ENCODE peak calls at places on chromosome 3, in four cellular contexts. Q, N, F and L are unnamed samples.

GRCh38 chr3:19596408-19596807 is 337.6 kb downstream of the EFHB start:
- DNase-seq in F (no peak), N (no peak), Q (no peak), L (no peak)

GRCh38 chr3:23735575-23736326 is 70.0 kb upstream of the UBE2E1 start:
- DNase-seq in F (no peak), N (peak; percentile 55), Q (no peak), L (peak; percentile 51)

GRCh38 chr3:155553800-155554199 is 191.1 kb downstream of the PLCH1 start:
- DNase-seq in Q (peak; percentile 23), N (no peak), F (no peak), L (no peak)

GRCh38 chr3:79538-79937 is 117.0 kb upstream of the CHL1 start:
- DNase-seq in F (no peak), Q (no peak), N (no peak), L (no peak)

GRCh38 chr3:193096076-193096475 is 144.9 kb upstream of the PLAAT1 start:
- DNase-seq in N (no peak), Q (no peak), F (no peak), L (no peak)

GRCh38 chr3:43871627-43872245 is 181.0 kb downstream of the ABHD5 start:
- DNase-seq in N (no peak), F (no peak), Q (no peak), L (no peak)

GRCh38 chr3:126997455-126998038 is 14.6 kb downstream of the PLXNA1 start:
- DNase-seq in N (peak; percentile 64), Q (no peak), F (no peak), L (peak; percentile 77)

GRCh38 chr3:35602395-35602936 is 36.9 kb upstream of the ARPP21 start:
- DNase-seq in N (no peak), Q (no peak), F (no peak), L (no peak)

GRCh38 chr3:50587806-50588758 is 18.8 kb downstream of the HEMK1 start:
- DNase-seq in N (no peak), F (no peak), Q (no peak), L (no peak)

GRCh38 chr3:47324278-47324865 is 41.6 kb downstream of the KLHL18 start:
- DNase-seq in Q (peak; percentile 44), F (peak; percentile 84), N (no peak), L (no peak)

GRCh38 chr3:50372349-50372748 is 13.0 kb upstream of the TMEM115 start:
- DNase-seq in F (no peak), Q (peak; percentile 17), N (no peak), L (no peak)

GRCh38 chr3:110420158-110420641 is 651.4 kb upstream of the NECTIN3 start:
- DNase-seq in Q (no peak), N (no peak), F (no peak), L (no peak)

GRCh38 chr3:159800434-159801121 is 188.1 kb upstream of the IL12A start:
- DNase-seq in F (no peak), Q (no peak), N (no peak), L (no peak)

GRCh38 chr3:134857776-134858515 is 62.9 kb downstream of the EPHB1 start:
- DNase-seq in F (no peak), Q (no peak), N (no peak), L (no peak)

GRCh38 chr3:23567917-23568316 is 237.8 kb upstream of the UBE2E1 start:
- DNase-seq in Q (no peak), N (no peak), F (no peak), L (no peak)

GRCh38 chr3:180707921-180708320 is 28.6 kb upstream of the CCDC39 start:
- DNase-seq in N (no peak), F (peak; percentile 13), Q (no peak), L (no peak)

GRCh38 chr3:195911946-195912270 is 3.6 kb upstream of the TNK2 start:
- DNase-seq in Q (peak; percentile 30), F (no peak), N (no peak), L (no peak)

GRCh38 chr3:52518723-52519444 is 14.8 kb downstream of the NT5DC2 start:
- DNase-seq in Q (no peak), N (no peak), F (peak; percentile 94), L (peak; percentile 63)

GRCh38 chr3:101936419-101937331 is 87.4 kb downstream of the NFKBIZ start:
- DNase-seq in N (no peak), F (no peak), Q (peak; percentile 60), L (no peak)

GRCh38 chr3:193552911-193553310 is 1.8 kb downstream of the ATP13A4 start:
- DNase-seq in Q (no peak), N (no peak), F (no peak), L (no peak)

GRCh38 chr3:146308682-146309081 is 57.8 kb upstream of the PLSCR4 start:
- DNase-seq in Q (no peak), N (no peak), F (no peak), L (no peak)

GRCh38 chr3:60935709-60936108 is 315.5 kb downstream of the FHIT start:
- DNase-seq in F (no peak), Q (no peak), N (no peak), L (no peak)

GRCh38 chr3:16300881-16301359 is 35.9 kb downstream of the OXNAD1 start:
- DNase-seq in F (no peak), Q (peak; percentile 75), N (no peak), L (no peak)